ENCODE peak calls at places on chromosomes 2 and 18, in ten cellular contexts. Z is activated CD8-positive, alpha-beta T cell treated with anti-CD3 and anti-CD28 coated beads for 36 hours; M is fibroblast of villous mesenchyme; E is neural progenitor cell; P is testis; H is upper lobe of right lung; Q is esophagus squamous epithelium; T is ovary; Y is RWPE1; J is body of pancreas. N is an unnamed sample.

GRCh38 chr2:239444626-239445625 is 44.1 kb upstream of the HDAC4 start:
- DNase-seq in Z (no peak), M (peak), E (peak), P (no peak), H (peak), Q (no peak), T (no peak), Y (peak), J (no peak), N (no peak)

GRCh38 chr18:43846302-43846701 is 569.0 kb upstream of the SYT4 start:
- DNase-seq in Z (no peak), M (no peak), E (peak), P (no peak), H (no peak), Q (no peak), T (no peak), Y (no peak), J (no peak), N (no peak)

GRCh38 chr2:120710256-120710655 is 25.4 kb upstream of the GLI2 start:
- DNase-seq in Z (no peak), M (peak), E (no peak), P (no peak), H (peak), Q (no peak), T (no peak), Y (no peak), J (no peak), N (no peak)

GRCh38 chr2:88714667-88715066 is 23.2 kb downstream of the RPIA start:
- DNase-seq in Z (no peak), M (no peak), E (no peak), P (no peak), H (no peak), Q (no peak), T (no peak), Y (no peak), J (no peak), N (no peak)

GRCh38 chr2:75064691-75065396 is 106.4 kb downstream of the POLE4 start:
- DNase-seq in Z (peak), M (peak), E (peak), P (peak), H (peak), Q (no peak), T (no peak), Y (peak), J (peak), N (no peak)

GRCh38 chr2:208867374-208867773 is 460.8 kb downstream of the PTH2R start:
- DNase-seq in Z (no peak), M (no peak), E (no peak), P (no peak), H (no peak), Q (no peak), T (no peak), Y (no peak), J (no peak), N (no peak)

GRCh38 chr2:48092846-48093498 is 186.7 kb upstream of the FBXO11 start:
- DNase-seq in Z (no peak), M (no peak), E (no peak), P (no peak), H (no peak), Q (no peak), T (no peak), Y (no peak), J (no peak), N (no peak)

GRCh38 chr2:73112026-73112912 is 479 bp downstream of the RAB11FIP5 start:
- DNase-seq in Z (peak), M (peak), E (peak), P (peak), H (peak), Q (no peak), T (peak), Y (peak), J (peak), N (no peak)

DNA sequence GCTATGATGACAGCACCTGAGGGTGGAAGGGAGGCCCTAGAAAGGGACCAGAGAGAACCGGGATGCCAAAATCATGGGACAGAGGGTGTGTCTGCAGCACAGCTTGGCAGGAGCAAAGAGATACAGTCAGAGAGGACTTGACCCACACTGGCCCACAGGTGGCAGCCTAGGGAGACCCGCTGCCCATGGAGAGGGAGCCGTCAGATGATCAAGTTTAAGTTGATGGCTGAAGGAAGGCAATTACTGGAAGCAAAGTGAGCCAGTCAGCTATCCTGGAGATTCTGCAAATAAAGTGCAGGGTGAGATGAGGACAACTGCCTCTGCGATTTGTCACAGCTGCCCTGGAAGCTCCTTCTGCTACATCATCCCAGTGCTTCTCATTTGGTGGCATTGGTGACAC is 74.0 kb downstream of the CMPK2 start:
- DNase-seq in Z (no peak), M (no peak), E (no peak), P (no peak), H (no peak), Q (no peak), T (no peak), Y (no peak), J (no peak), N (no peak)
- TF ChIP-seq CTCF in Z (peak), M (no peak), E (peak), P (no peak), H (no peak), Q (no peak), T (no peak), Y (no peak), J (no peak), N (no peak)

GRCh38 chr2:66423391-66423790 is 11.5 kb upstream of the MEIS1 start:
- DNase-seq in Z (no peak), M (no peak), E (no peak), P (no peak), H (no peak), Q (no peak), T (no peak), Y (no peak), J (no peak), N (no peak)
- TF ChIP-seq CTCF in Z (no peak), M (peak), E (peak), P (no peak), H (no peak), Q (no peak), T (no peak), Y (no peak), J (no peak), N (peak)

DNA sequence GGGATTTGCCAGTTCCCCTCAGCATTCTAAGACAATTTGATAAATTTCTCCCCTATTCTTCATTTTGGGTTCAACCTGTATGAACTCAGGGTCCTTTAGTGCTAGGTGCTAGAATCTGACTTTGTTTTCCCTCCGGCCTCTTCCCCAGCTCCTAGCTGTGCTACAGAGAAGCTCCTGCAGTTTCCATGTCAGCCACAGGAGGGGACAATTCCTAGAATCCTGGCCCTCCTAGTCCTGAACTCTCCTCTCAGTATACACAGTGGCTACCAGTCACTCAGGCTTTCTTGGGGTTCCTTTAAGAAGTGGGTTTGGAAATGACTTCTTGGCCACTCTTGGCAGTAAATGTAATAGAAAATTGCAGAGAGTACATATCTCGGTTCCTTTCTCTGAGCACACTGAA is 4.9 kb upstream of the CHST10 start:
- DNase-seq in Z (no peak), M (peak), E (peak), P (peak), H (no peak), Q (no peak), T (no peak), Y (peak), J (peak), N (no peak)
- TF ChIP-seq CTCF in Z (no peak), M (peak), E (peak), P (peak), H (peak), Q (peak), T (no peak), Y (peak), J (peak), N (peak)

DNA sequence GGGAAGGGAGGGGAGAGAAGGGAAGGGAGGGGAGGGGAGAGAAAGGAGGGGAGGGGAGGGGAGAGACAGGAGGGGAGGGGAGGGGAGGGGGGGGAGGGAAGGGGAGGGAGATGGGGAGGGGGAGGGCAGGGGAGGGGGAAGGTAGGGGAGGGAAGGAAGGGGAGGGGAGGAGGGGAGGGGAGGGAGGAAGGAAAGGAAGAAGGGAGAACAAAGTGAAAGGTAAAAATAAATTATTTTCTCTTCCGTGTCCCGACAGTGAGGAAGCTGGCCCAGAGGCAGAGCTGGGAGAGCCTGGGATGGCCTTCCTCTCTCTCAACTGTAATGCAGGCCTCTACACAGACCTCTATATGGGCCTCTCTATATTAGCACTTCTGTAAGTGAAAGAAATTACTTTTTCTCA is 53.2 kb downstream of the CD226 start:
- DNase-seq in Z (no peak), M (no peak), E (no peak), P (no peak), H (no peak), Q (no peak), T (no peak), Y (no peak), J (no peak), N (no peak)
- TF ChIP-seq CTCF in Z (no peak), M (no peak), E (no peak), P (no peak), H (no peak), Q (no peak), T (no peak), Y (no peak), J (no peak), N (no peak)

DNA sequence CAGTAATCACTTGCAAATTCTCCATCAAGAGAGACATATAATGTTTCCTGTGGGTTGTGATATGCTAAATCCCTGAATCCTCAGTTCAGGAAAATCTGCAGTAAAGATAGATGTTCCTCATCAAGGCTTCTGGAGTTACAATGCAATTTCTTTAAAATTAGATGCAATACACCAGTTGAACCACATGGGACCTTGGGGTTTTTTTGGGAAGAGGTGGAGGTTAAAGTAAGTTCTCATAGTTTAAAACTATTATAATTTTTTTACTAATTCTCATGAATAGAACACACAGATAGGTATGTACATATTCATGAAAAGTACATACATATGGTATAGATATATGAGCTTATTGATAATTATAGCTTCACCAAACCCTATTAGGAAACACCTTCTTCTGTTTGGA is 496.2 kb downstream of the SATB2 start:
- DNase-seq in Z (no peak), M (no peak), E (no peak), P (no peak), H (no peak), Q (no peak), T (no peak), Y (no peak), J (no peak), N (no peak)
- TF ChIP-seq CTCF in Z (no peak), M (no peak), E (peak), P (no peak), H (no peak), Q (no peak), T (no peak), Y (no peak), J (no peak), N (peak)

GRCh38 chr2:78993518-78994148 is 31.9 kb upstream of the REG3G start:
- DNase-seq in Z (no peak), M (no peak), E (no peak), P (no peak), H (no peak), Q (no peak), T (no peak), Y (no peak), J (no peak), N (no peak)
- TF ChIP-seq CTCF in Z (no peak), M (no peak), E (no peak), P (no peak), H (no peak), Q (no peak), T (no peak), Y (no peak), J (no peak), N (no peak)

GRCh38 chr2:28588231-28588725 is 92.4 kb downstream of the PLB1 start:
- DNase-seq in Z (peak), M (peak), E (no peak), P (no peak), H (peak), Q (no peak), T (no peak), Y (no peak), J (no peak), N (no peak)

GRCh38 chr2:28591711-28592365 is 96.0 kb downstream of the PLB1 start:
- DNase-seq in Z (no peak), M (no peak), E (no peak), P (no peak), H (peak), Q (no peak), T (no peak), Y (no peak), J (no peak), N (peak)

GRCh38 chr2:28592481-28592880 is 96.6 kb downstream of the PLB1 start:
- DNase-seq in Z (no peak), M (no peak), E (no peak), P (no peak), H (peak), Q (no peak), T (no peak), Y (no peak), J (no peak), N (no peak)

GRCh38 chr2:28589746-28590463 is 94.0 kb downstream of the PLB1 start:
- DNase-seq in Z (no peak), M (no peak), E (no peak), P (no peak), H (peak), Q (no peak), T (no peak), Y (no peak), J (no peak), N (no peak)

DNA sequence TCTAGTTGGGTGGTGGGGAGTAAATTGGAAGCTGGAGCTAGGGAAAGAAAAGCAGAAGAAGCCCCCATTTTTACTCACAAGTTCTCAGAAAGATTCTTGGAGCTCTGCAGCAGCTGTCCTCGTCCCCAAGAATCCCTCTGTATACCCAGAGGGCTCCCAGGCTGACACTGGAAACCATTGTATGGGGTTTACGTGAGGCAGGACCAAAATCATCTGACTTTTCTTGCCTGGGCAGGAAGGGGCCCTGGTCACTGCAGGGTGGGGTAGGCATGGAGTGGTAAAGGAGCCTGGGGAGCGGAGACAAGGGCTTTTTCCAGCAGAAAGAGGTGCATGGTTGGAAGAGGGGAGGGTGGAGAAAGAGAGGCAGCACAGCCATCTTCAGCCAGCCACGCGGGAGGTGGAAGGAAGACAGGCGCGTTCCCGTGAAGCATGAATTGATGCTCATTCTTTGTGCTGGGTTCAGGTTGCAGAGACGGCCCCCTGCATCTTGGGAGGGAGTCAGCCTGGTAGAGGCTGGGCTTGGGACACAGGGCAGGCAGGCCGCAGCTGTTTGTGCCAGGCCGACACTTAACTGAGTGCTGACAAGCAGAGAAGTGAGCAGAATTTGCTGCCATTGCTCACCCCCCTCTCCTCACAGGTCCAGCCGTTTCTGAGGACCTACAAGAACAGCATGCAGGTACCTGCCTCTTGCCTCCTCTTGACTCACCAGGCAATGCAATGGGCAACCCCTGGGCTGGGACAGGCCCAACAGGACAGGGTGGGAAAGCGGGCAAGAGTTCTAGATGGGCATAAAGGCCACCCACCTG is 94.8 kb downstream of the PLB1 start:
- DNase-seq in Z (no peak), M (no peak), E (peak), P (no peak), H (peak), Q (no peak), T (no peak), Y (no peak), J (no peak), N (peak)
- TF ChIP-seq CTCF in Z (no peak), M (no peak), E (no peak), P (no peak), H (no peak), Q (no peak), T (no peak), Y (no peak), J (no peak), N (no peak)

N was measured in chondrocyte.